ENCODE peak calls at places on chromosomes 5 and 9, in ten cellular contexts. One of them, this sample, is unnamed.

GRCh38 chr5:133260715-133261114 is 208.9 kb downstream of the HSPA4 start:
- DNase-seq in choroid plexus epithelial cell: peak
- DNase-seq in nephron progenitor cell: no peak
- DNase-seq in NCI-H748 treated with DMSO at 0.1 percent for 48 hours: no peak
- DNase-seq in breast epithelium: no peak
- DNase-seq in psoas muscle: no peak
- DNase-seq in A172: no peak
- DNase-seq in mesothelial cell of epicardium: no peak
- DNase-seq in CD14-positive monocyte: no peak
- DNase-seq in activated T-cell treated with anti-CD3 and anti-CD28 coated beads for 1 hour: no peak
- DNase-seq in this sample: no peak

GRCh38 chr5:128105203-128105602 is 21.6 kb downstream of the SLC12A2 start:
- DNase-seq in choroid plexus epithelial cell: no peak
- DNase-seq in nephron progenitor cell: no peak
- DNase-seq in NCI-H748 treated with DMSO at 0.1 percent for 48 hours: no peak
- DNase-seq in breast epithelium: no peak
- DNase-seq in psoas muscle: no peak
- DNase-seq in A172: no peak
- DNase-seq in mesothelial cell of epicardium: no peak
- DNase-seq in CD14-positive monocyte: no peak
- DNase-seq in activated T-cell treated with anti-CD3 and anti-CD28 coated beads for 1 hour: no peak
- DNase-seq in this sample: no peak

GRCh38 chr9:34629492-34629809 is 585 bp upstream of the ARID3C start:
- DNase-seq in choroid plexus epithelial cell: no peak
- DNase-seq in nephron progenitor cell: no peak
- DNase-seq in NCI-H748 treated with DMSO at 0.1 percent for 48 hours: no peak
- DNase-seq in breast epithelium: no peak
- DNase-seq in psoas muscle: no peak
- DNase-seq in A172: no peak
- DNase-seq in mesothelial cell of epicardium: no peak
- DNase-seq in CD14-positive monocyte: no peak
- DNase-seq in activated T-cell treated with anti-CD3 and anti-CD28 coated beads for 1 hour: no peak
- DNase-seq in this sample: no peak

GRCh38 chr5:59660737-59661136 is 232.8 kb downstream of the PDE4D start:
- DNase-seq in choroid plexus epithelial cell: peak
- DNase-seq in nephron progenitor cell: no peak
- DNase-seq in NCI-H748 treated with DMSO at 0.1 percent for 48 hours: peak
- DNase-seq in breast epithelium: no peak
- DNase-seq in psoas muscle: no peak
- DNase-seq in A172: peak
- DNase-seq in mesothelial cell of epicardium: no peak
- DNase-seq in CD14-positive monocyte: no peak
- DNase-seq in activated T-cell treated with anti-CD3 and anti-CD28 coated beads for 1 hour: no peak
- DNase-seq in this sample: no peak

GRCh38 chr9:120138955-120139354 is 441.0 kb downstream of the CDK5RAP2 start:
- DNase-seq in choroid plexus epithelial cell: no peak
- DNase-seq in nephron progenitor cell: no peak
- DNase-seq in NCI-H748 treated with DMSO at 0.1 percent for 48 hours: no peak
- DNase-seq in breast epithelium: no peak
- DNase-seq in psoas muscle: no peak
- DNase-seq in A172: no peak
- DNase-seq in mesothelial cell of epicardium: no peak
- DNase-seq in CD14-positive monocyte: no peak
- DNase-seq in activated T-cell treated with anti-CD3 and anti-CD28 coated beads for 1 hour: no peak
- DNase-seq in this sample: no peak

GRCh38 chr9:114382951-114383865 is 4.6 kb downstream of the AKNA start:
- DNase-seq in choroid plexus epithelial cell: no peak
- DNase-seq in nephron progenitor cell: no peak
- DNase-seq in NCI-H748 treated with DMSO at 0.1 percent for 48 hours: no peak
- DNase-seq in breast epithelium: no peak
- DNase-seq in psoas muscle: peak
- DNase-seq in A172: peak
- DNase-seq in mesothelial cell of epicardium: no peak
- DNase-seq in CD14-positive monocyte: no peak
- DNase-seq in activated T-cell treated with anti-CD3 and anti-CD28 coated beads for 1 hour: peak
- DNase-seq in this sample: no peak

GRCh38 chr9:18346761-18347160 is 127.2 kb upstream of the ADAMTSL1 start:
- DNase-seq in choroid plexus epithelial cell: no peak
- DNase-seq in nephron progenitor cell: no peak
- DNase-seq in NCI-H748 treated with DMSO at 0.1 percent for 48 hours: no peak
- DNase-seq in breast epithelium: no peak
- DNase-seq in psoas muscle: no peak
- DNase-seq in A172: no peak
- DNase-seq in mesothelial cell of epicardium: no peak
- DNase-seq in CD14-positive monocyte: no peak
- DNase-seq in activated T-cell treated with anti-CD3 and anti-CD28 coated beads for 1 hour: no peak
- DNase-seq in this sample: peak

GRCh38 chr5:99674086-99674485 is 745.3 kb upstream of the CHD1 start:
- DNase-seq in choroid plexus epithelial cell: peak
- DNase-seq in nephron progenitor cell: no peak
- DNase-seq in NCI-H748 treated with DMSO at 0.1 percent for 48 hours: no peak
- DNase-seq in breast epithelium: no peak
- DNase-seq in psoas muscle: no peak
- DNase-seq in A172: no peak
- DNase-seq in mesothelial cell of epicardium: no peak
- DNase-seq in CD14-positive monocyte: no peak
- DNase-seq in activated T-cell treated with anti-CD3 and anti-CD28 coated beads for 1 hour: no peak
- DNase-seq in this sample: no peak

GRCh38 chr5:104890767-104891166 is 1328.2 kb upstream of the NUDT12 start:
- DNase-seq in choroid plexus epithelial cell: no peak
- DNase-seq in nephron progenitor cell: no peak
- DNase-seq in NCI-H748 treated with DMSO at 0.1 percent for 48 hours: no peak
- DNase-seq in breast epithelium: no peak
- DNase-seq in psoas muscle: no peak
- DNase-seq in A172: no peak
- DNase-seq in mesothelial cell of epicardium: no peak
- DNase-seq in CD14-positive monocyte: no peak
- DNase-seq in activated T-cell treated with anti-CD3 and anti-CD28 coated beads for 1 hour: no peak
- DNase-seq in this sample: no peak

GRCh38 chr5:133232435-133232834 is 180.6 kb downstream of the HSPA4 start:
- DNase-seq in choroid plexus epithelial cell: no peak
- DNase-seq in nephron progenitor cell: no peak
- DNase-seq in NCI-H748 treated with DMSO at 0.1 percent for 48 hours: no peak
- DNase-seq in breast epithelium: no peak
- DNase-seq in psoas muscle: no peak
- DNase-seq in A172: no peak
- DNase-seq in mesothelial cell of epicardium: no peak
- DNase-seq in CD14-positive monocyte: no peak
- DNase-seq in activated T-cell treated with anti-CD3 and anti-CD28 coated beads for 1 hour: no peak
- DNase-seq in this sample: no peak

GRCh38 chr5:2207966-2208544 is 325.3 kb upstream of the IRX4 start:
- DNase-seq in choroid plexus epithelial cell: no peak
- DNase-seq in nephron progenitor cell: peak
- DNase-seq in NCI-H748 treated with DMSO at 0.1 percent for 48 hours: no peak
- DNase-seq in breast epithelium: peak
- DNase-seq in psoas muscle: no peak
- DNase-seq in A172: no peak
- DNase-seq in mesothelial cell of epicardium: no peak
- DNase-seq in CD14-positive monocyte: no peak
- DNase-seq in activated T-cell treated with anti-CD3 and anti-CD28 coated beads for 1 hour: no peak
- DNase-seq in this sample: no peak

GRCh38 chr5:91885291-91886265 is 502.5 kb upstream of the ARRDC3 start:
- DNase-seq in choroid plexus epithelial cell: no peak
- DNase-seq in nephron progenitor cell: no peak
- DNase-seq in NCI-H748 treated with DMSO at 0.1 percent for 48 hours: peak
- DNase-seq in breast epithelium: no peak
- DNase-seq in psoas muscle: no peak
- DNase-seq in A172: no peak
- DNase-seq in mesothelial cell of epicardium: no peak
- DNase-seq in CD14-positive monocyte: no peak
- DNase-seq in activated T-cell treated with anti-CD3 and anti-CD28 coated beads for 1 hour: no peak
- DNase-seq in this sample: no peak

GRCh38 chr5:76622973-76623596 is at the start of gene F2RL2:
- DNase-seq in choroid plexus epithelial cell: peak
- DNase-seq in nephron progenitor cell: peak
- DNase-seq in NCI-H748 treated with DMSO at 0.1 percent for 48 hours: no peak
- DNase-seq in breast epithelium: no peak
- DNase-seq in psoas muscle: no peak
- DNase-seq in A172: peak
- DNase-seq in mesothelial cell of epicardium: no peak
- DNase-seq in CD14-positive monocyte: no peak
- DNase-seq in activated T-cell treated with anti-CD3 and anti-CD28 coated beads for 1 hour: no peak
- DNase-seq in this sample: peak

GRCh38 chr9:6671416-6671815 is 25.9 kb upstream of the GLDC start:
- DNase-seq in choroid plexus epithelial cell: no peak
- DNase-seq in nephron progenitor cell: no peak
- DNase-seq in NCI-H748 treated with DMSO at 0.1 percent for 48 hours: no peak
- DNase-seq in breast epithelium: no peak
- DNase-seq in psoas muscle: no peak
- DNase-seq in A172: no peak
- DNase-seq in mesothelial cell of epicardium: no peak
- DNase-seq in CD14-positive monocyte: no peak
- DNase-seq in activated T-cell treated with anti-CD3 and anti-CD28 coated beads for 1 hour: no peak
- DNase-seq in this sample: no peak

GRCh38 chr9:104279535-104280215 is 185.6 kb downstream of the SMC2 start:
- DNase-seq in choroid plexus epithelial cell: peak
- DNase-seq in nephron progenitor cell: no peak
- DNase-seq in NCI-H748 treated with DMSO at 0.1 percent for 48 hours: no peak
- DNase-seq in breast epithelium: no peak
- DNase-seq in psoas muscle: no peak
- DNase-seq in A172: peak
- DNase-seq in mesothelial cell of epicardium: no peak
- DNase-seq in CD14-positive monocyte: no peak
- DNase-seq in activated T-cell treated with anti-CD3 and anti-CD28 coated beads for 1 hour: no peak
- DNase-seq in this sample: no peak

GRCh38 chr5:67240846-67241245 is 44.2 kb upstream of the CD180 start:
- DNase-seq in choroid plexus epithelial cell: no peak
- DNase-seq in nephron progenitor cell: no peak
- DNase-seq in NCI-H748 treated with DMSO at 0.1 percent for 48 hours: no peak
- DNase-seq in breast epithelium: no peak
- DNase-seq in psoas muscle: no peak
- DNase-seq in A172: no peak
- DNase-seq in mesothelial cell of epicardium: no peak
- DNase-seq in CD14-positive monocyte: no peak
- DNase-seq in activated T-cell treated with anti-CD3 and anti-CD28 coated beads for 1 hour: no peak
- DNase-seq in this sample: no peak

GRCh38 chr5:851553-851952 is 767 bp upstream of the ZDHHC11 start:
- DNase-seq in choroid plexus epithelial cell: no peak
- DNase-seq in nephron progenitor cell: no peak
- DNase-seq in NCI-H748 treated with DMSO at 0.1 percent for 48 hours: no peak
- DNase-seq in breast epithelium: peak
- DNase-seq in psoas muscle: peak
- DNase-seq in A172: no peak
- DNase-seq in mesothelial cell of epicardium: no peak
- DNase-seq in CD14-positive monocyte: no peak
- DNase-seq in activated T-cell treated with anti-CD3 and anti-CD28 coated beads for 1 hour: no peak
- DNase-seq in this sample: no peak

GRCh38 chr5:113526421-113526820 is 12.9 kb downstream of the YTHDC2 start:
- DNase-seq in choroid plexus epithelial cell: no peak
- DNase-seq in nephron progenitor cell: no peak
- DNase-seq in NCI-H748 treated with DMSO at 0.1 percent for 48 hours: no peak
- DNase-seq in breast epithelium: no peak
- DNase-seq in psoas muscle: no peak
- DNase-seq in A172: no peak
- DNase-seq in mesothelial cell of epicardium: no peak
- DNase-seq in CD14-positive monocyte: no peak
- DNase-seq in activated T-cell treated with anti-CD3 and anti-CD28 coated beads for 1 hour: no peak
- DNase-seq in this sample: peak

GRCh38 chr9:105510024-105510423 is 47.9 kb upstream of the FKTN start:
- DNase-seq in choroid plexus epithelial cell: peak
- DNase-seq in nephron progenitor cell: no peak
- DNase-seq in NCI-H748 treated with DMSO at 0.1 percent for 48 hours: no peak
- DNase-seq in breast epithelium: no peak
- DNase-seq in psoas muscle: no peak
- DNase-seq in A172: peak
- DNase-seq in mesothelial cell of epicardium: no peak
- DNase-seq in CD14-positive monocyte: no peak
- DNase-seq in activated T-cell treated with anti-CD3 and anti-CD28 coated beads for 1 hour: no peak
- DNase-seq in this sample: no peak

GRCh38 chr5:138867011-138867410 is 8.1 kb downstream of the LRRTM2 start:
- DNase-seq in choroid plexus epithelial cell: no peak
- DNase-seq in nephron progenitor cell: no peak
- DNase-seq in NCI-H748 treated with DMSO at 0.1 percent for 48 hours: no peak
- DNase-seq in breast epithelium: no peak
- DNase-seq in psoas muscle: no peak
- DNase-seq in A172: no peak
- DNase-seq in mesothelial cell of epicardium: no peak
- DNase-seq in CD14-positive monocyte: no peak
- DNase-seq in activated T-cell treated with anti-CD3 and anti-CD28 coated beads for 1 hour: no peak
- DNase-seq in this sample: no peak

GRCh38 chr5:112024769-112025168 is 267.8 kb upstream of the NREP start:
- DNase-seq in choroid plexus epithelial cell: peak
- DNase-seq in nephron progenitor cell: no peak
- DNase-seq in NCI-H748 treated with DMSO at 0.1 percent for 48 hours: no peak
- DNase-seq in breast epithelium: no peak
- DNase-seq in psoas muscle: no peak
- DNase-seq in A172: no peak
- DNase-seq in mesothelial cell of epicardium: no peak
- DNase-seq in CD14-positive monocyte: no peak
- DNase-seq in activated T-cell treated with anti-CD3 and anti-CD28 coated beads for 1 hour: no peak
- DNase-seq in this sample: no peak

This sample was measured in neuronal stem cell.